ENCODE peak calls at places on chromosomes 16 and 17, in six cellular contexts. A is MM.1S, M is bronchial epithelial cell, T is fibroblast of lung, R is cardiac muscle cell, I is Peyer's patch. B is an unnamed sample.

GRCh38 chr17:61289408-61290385 is 109.9 kb upstream of the TBX2 start:
- DNase-seq in A (no peak), M (no peak), T (no peak), R (peak), I (no peak), B (no peak)

GRCh38 chr17:42067371-42068180 is 17.2 kb upstream of the C17orf113 start:
- DNase-seq in A (peak), M (peak), T (peak), R (peak), I (peak), B (peak)

GRCh38 chr16:2326191-2326590 is 14.3 kb downstream of the ABCA3 start:
- DNase-seq in A (no peak), M (no peak), T (no peak), R (no peak), I (no peak), B (no peak)

GRCh38 chr17:73292031-73292531 is 19.7 kb downstream of the CDC42EP4 start:
- DNase-seq in A (no peak), M (peak), T (peak), R (no peak), I (no peak), B (peak)

GRCh38 chr16:66913081-66913480 is 5.6 kb downstream of the CDH16 start:
- DNase-seq in A (no peak), M (no peak), T (no peak), R (peak), I (no peak), B (no peak)

GRCh38 chr17:53707546-53707945 is 115.2 kb upstream of the KIF2B start:
- DNase-seq in A (no peak), M (no peak), T (peak), R (no peak), I (no peak), B (peak)

GRCh38 chr16:60142991-60143705 is 1409.0 kb upstream of the GOT2 start:
- DNase-seq in A (no peak), M (no peak), T (no peak), R (no peak), I (no peak), B (peak)

GRCh38 chr16:81029930-81030604 is 5.6 kb upstream of the ATMIN start:
- DNase-seq in A (no peak), M (no peak), T (no peak), R (no peak), I (no peak), B (no peak)

GRCh38 chr16:68068926-68069325 is 16.2 kb upstream of the NFATC3 start:
- DNase-seq in A (no peak), M (no peak), T (no peak), R (no peak), I (peak), B (no peak)

GRCh38 chr17:77884967-77885641 is 73.4 kb upstream of the TNRC6C start:
- DNase-seq in A (no peak), M (no peak), T (no peak), R (no peak), I (no peak), B (no peak)

GRCh38 chr16:1500465-1501150 is 7.4 kb downstream of the TELO2 start:
- DNase-seq in A (no peak), M (no peak), T (no peak), R (no peak), I (no peak), B (no peak)

GRCh38 chr16:10961231-10961630 is 16.9 kb downstream of the CLEC16A start:
- DNase-seq in A (no peak), M (peak), T (peak), R (no peak), I (no peak), B (peak)

GRCh38 chr16:54873081-54873480 is 57.6 kb upstream of the IRX5 start:
- DNase-seq in A (no peak), M (peak), T (no peak), R (no peak), I (no peak), B (peak)

GRCh38 chr16:22322021-22322471 is 24.8 kb downstream of the POLR3E start:
- DNase-seq in A (no peak), M (no peak), T (no peak), R (no peak), I (peak), B (no peak)

GRCh38 chr16:53991181-53992056 is 287.5 kb downstream of the FTO start:
- DNase-seq in A (no peak), M (no peak), T (peak), R (no peak), I (peak), B (peak)

GRCh38 chr17:27466748-27467375 is 10.6 kb downstream of the KSR1 start:
- DNase-seq in A (no peak), M (no peak), T (no peak), R (no peak), I (peak), B (no peak)

GRCh38 chr16:24986512-24987303 is 28.5 kb downstream of the ARHGAP17 start:
- DNase-seq in A (no peak), M (peak), T (peak), R (peak), I (peak), B (peak)

GRCh38 chr17:47686276-47686635 is 7.7 kb upstream of the TBKBP1 start:
- DNase-seq in A (no peak), M (peak), T (peak), R (no peak), I (no peak), B (no peak)

GRCh38 chr16:89815639-89816348 is 653 bp downstream of the FANCA start:
- DNase-seq in A (no peak), M (no peak), T (no peak), R (peak), I (no peak), B (no peak)

GRCh38 chr17:46818929-46819859 is 702 bp upstream of the WNT3 start:
- DNase-seq in A (no peak), M (no peak), T (no peak), R (no peak), I (peak), B (no peak)

GRCh38 chr17:10600551-10600950 is 51.1 kb upstream of the MYH2 start:
- DNase-seq in A (no peak), M (no peak), T (peak), R (peak), I (no peak), B (no peak)

GRCh38 chr17:7561589-7562207 is at the start of gene SENP3:
- DNase-seq in A (peak), M (peak), T (peak), R (peak), I (peak), B (peak)

GRCh38 chr17:82004485-82005455 is 17.9 kb downstream of the CENPX start:
- DNase-seq in A (no peak), M (no peak), T (no peak), R (no peak), I (no peak), B (no peak)

GRCh38 chr16:2056077-2056476 is 8.3 kb downstream of the TSC2 start:
- DNase-seq in A (no peak), M (no peak), T (no peak), R (no peak), I (no peak), B (no peak)

GRCh38 chr16:11734653-11735043 is 8.0 kb downstream of the TXNDC11 start:
- DNase-seq in A (peak), M (no peak), T (no peak), R (no peak), I (no peak), B (no peak)

GRCh38 chr16:24009060-24009459 is 173.3 kb downstream of the PRKCB start:
- DNase-seq in A (no peak), M (no peak), T (no peak), R (no peak), I (no peak), B (no peak)

GRCh38 chr17:68684860-68685493 is 83.8 kb upstream of the FAM20A start:
- DNase-seq in A (no peak), M (no peak), T (peak), R (no peak), I (no peak), B (no peak)

GRCh38 chr16:17407321-17407720 is 63.4 kb downstream of the XYLT1 start:
- DNase-seq in A (no peak), M (no peak), T (no peak), R (no peak), I (no peak), B (no peak)

GRCh38 chr16:20610192-20610891 is 34.2 kb upstream of the ACSM2B start:
- DNase-seq in A (no peak), M (no peak), T (no peak), R (peak), I (no peak), B (no peak)

GRCh38 chr16:80151706-80152073 is 389.1 kb upstream of the DYNLRB2 start:
- DNase-seq in A (no peak), M (no peak), T (no peak), R (no peak), I (no peak), B (no peak)

GRCh38 chr16:89401641-89402445 is 88.5 kb downstream of the ANKRD11 start:
- DNase-seq in A (no peak), M (no peak), T (no peak), R (no peak), I (no peak), B (peak)

GRCh38 chr16:75695708-75696107 is 5.6 kb downstream of the DUXB start:
- DNase-seq in A (no peak), M (no peak), T (peak), R (no peak), I (no peak), B (no peak)

GRCh38 chr16:76940251-76940650 is 250.7 kb upstream of the MON1B start:
- DNase-seq in A (no peak), M (no peak), T (no peak), R (no peak), I (no peak), B (no peak)

GRCh38 chr16:2842340-2843000 is 12.4 kb downstream of the ZG16B start:
- DNase-seq in A (no peak), M (no peak), T (peak), R (peak), I (peak), B (peak)

GRCh38 chr17:79316805-79317204 is 242.2 kb downstream of the ENGASE start:
- DNase-seq in A (no peak), M (no peak), T (no peak), R (no peak), I (no peak), B (no peak)

GRCh38 chr16:54648575-54648974 is 282.1 kb upstream of the IRX5 start:
- DNase-seq in A (no peak), M (no peak), T (no peak), R (no peak), I (no peak), B (no peak)

GRCh38 chr17:75703591-75703990 is 17.7 kb upstream of the ITGB4 start:
- DNase-seq in A (no peak), M (peak), T (no peak), R (no peak), I (no peak), B (no peak)
- TF ChIP-seq CTCF in A (no peak), M (no peak), T (no peak), R (no peak), I (no peak), B (no peak)

GRCh38 chr17:63358111-63358839 is 87.8 kb downstream of the CYB561 start:
- DNase-seq in A (no peak), M (peak), T (peak), R (no peak), I (no peak), B (peak)
- H3K4me3 ChIP-seq in A (no peak), M (no peak), T (no peak), R (no peak), I (no peak), B (no peak)

GRCh38 chr16:28914325-28914724 is 10.7 kb downstream of the RABEP2 start:
- DNase-seq in A (no peak), M (no peak), T (no peak), R (no peak), I (no peak), B (no peak)

GRCh38 chr16:28918698-28919097 is 6.3 kb downstream of the RABEP2 start:
- DNase-seq in A (no peak), M (no peak), T (no peak), R (no peak), I (no peak), B (no peak)

GRCh38 chr16:28915181-28915580 is 9.9 kb downstream of the RABEP2 start:
- DNase-seq in A (no peak), M (peak), T (peak), R (no peak), I (no peak), B (peak)

GRCh38 chr16:28912558-28912957 is 12.5 kb downstream of the RABEP2 start:
- DNase-seq in A (no peak), M (no peak), T (no peak), R (no peak), I (no peak), B (no peak)

DNA sequence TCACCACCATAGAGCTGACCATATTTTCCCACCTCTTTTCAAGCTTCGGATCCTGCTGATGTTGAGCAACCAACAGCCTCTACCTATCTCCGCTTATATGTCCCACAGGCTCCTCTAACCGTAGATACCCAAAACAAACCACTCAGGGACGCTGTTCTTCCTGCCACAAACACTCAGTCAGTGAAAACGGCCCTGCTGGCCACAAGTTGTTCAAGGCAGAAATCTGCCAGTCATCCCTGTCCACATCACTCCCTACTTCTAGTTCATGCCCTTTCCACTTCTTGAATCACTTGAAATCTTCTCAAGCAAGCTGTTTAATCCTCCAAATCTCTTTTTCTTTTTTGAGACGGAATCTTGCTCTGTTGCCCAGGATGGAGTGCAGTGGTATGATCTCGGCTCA is 7.9 kb downstream of the RABEP2 start:
- DNase-seq in A (no peak), M (no peak), T (no peak), R (no peak), I (no peak), B (no peak)
- TF ChIP-seq CTCF in A (no peak), M (no peak), T (no peak), R (no peak), I (no peak), B (no peak)

DNA sequence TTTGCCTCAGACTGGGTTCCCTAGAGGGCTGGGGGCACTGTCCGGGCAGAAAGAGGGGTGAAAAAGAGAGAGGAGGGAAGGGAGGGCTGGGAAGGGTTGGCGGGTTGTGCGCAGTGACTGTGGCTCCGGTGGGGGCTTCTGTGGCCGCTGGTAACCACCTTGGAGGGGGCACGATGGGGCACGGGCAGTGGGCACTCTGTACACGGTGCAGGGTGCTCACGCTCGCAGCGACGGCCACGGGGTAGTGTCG is 591 bp downstream of the PLLP start:
- DNase-seq in A (no peak), M (no peak), T (no peak), R (no peak), I (no peak), B (no peak)
- H3K4me3 ChIP-seq in A (no peak), M (peak), T (no peak), R (peak), I (peak), B (no peak)